ENCODE peak calls at places on chromosomes 3 and 15, in five cellular contexts. One of them, this sample, is unnamed.

GRCh38 chr15:85379403-85380131 is 836 bp upstream of the AKAP13 start:
- DNase-seq in anterior cingulate cortex: no peak
- DNase-seq in GM20000: no peak
- DNase-seq in fibroblast of gingiva: peak; percentile 7
- DNase-seq in psoas muscle: no peak
- DNase-seq in this sample: no peak

GRCh38 chr3:37511357-37511970 is 337.1 kb upstream of the LRRFIP2 start:
- DNase-seq in anterior cingulate cortex: peak; percentile 47
- DNase-seq in GM20000: no peak
- DNase-seq in fibroblast of gingiva: peak; percentile 45
- DNase-seq in psoas muscle: no peak
- DNase-seq in this sample: peak; percentile 29

GRCh38 chr15:31338879-31339557 is 12.4 kb downstream of the KLF13 start:
- DNase-seq in psoas muscle: peak; percentile 72
- DNase-seq in anterior cingulate cortex: peak; percentile 60
- DNase-seq in fibroblast of gingiva: peak; percentile 96
- DNase-seq in GM20000: peak; percentile 66
- DNase-seq in this sample: peak; percentile 80

GRCh38 chr15:80645494-80646065 is 49.5 kb upstream of the ABHD17C start:
- DNase-seq in anterior cingulate cortex: no peak
- DNase-seq in fibroblast of gingiva: no peak
- DNase-seq in GM20000: no peak
- DNase-seq in psoas muscle: no peak
- DNase-seq in this sample: no peak

GRCh38 chr3:25088284-25088683 is 339.8 kb upstream of the RARB start:
- DNase-seq in anterior cingulate cortex: no peak
- DNase-seq in GM20000: no peak
- DNase-seq in psoas muscle: no peak
- DNase-seq in fibroblast of gingiva: no peak
- DNase-seq in this sample: no peak

GRCh38 chr15:38610748-38611147 is 46.1 kb upstream of the RASGRP1 start:
- DNase-seq in fibroblast of gingiva: no peak
- DNase-seq in anterior cingulate cortex: no peak
- DNase-seq in GM20000: no peak
- DNase-seq in psoas muscle: no peak
- DNase-seq in this sample: no peak

GRCh38 chr15:59380902-59381610 is 8.4 kb upstream of the MYO1E start:
- DNase-seq in psoas muscle: no peak
- DNase-seq in anterior cingulate cortex: no peak
- DNase-seq in fibroblast of gingiva: peak; percentile 32
- DNase-seq in GM20000: no peak
- DNase-seq in this sample: no peak

GRCh38 chr15:100198442-100198841 is 143.3 kb downstream of the ADAMTS17 start:
- DNase-seq in anterior cingulate cortex: no peak
- DNase-seq in psoas muscle: peak; percentile 29
- DNase-seq in fibroblast of gingiva: no peak
- DNase-seq in GM20000: no peak
- DNase-seq in this sample: no peak

GRCh38 chr3:127254730-127255129 is 33.1 kb downstream of the PRR20G start:
- DNase-seq in fibroblast of gingiva: no peak
- DNase-seq in anterior cingulate cortex: no peak
- DNase-seq in GM20000: no peak
- DNase-seq in psoas muscle: no peak
- DNase-seq in this sample: no peak

GRCh38 chr3:105513886-105514285 is 147.2 kb downstream of the ALCAM start:
- DNase-seq in psoas muscle: no peak
- DNase-seq in anterior cingulate cortex: no peak
- DNase-seq in fibroblast of gingiva: no peak
- DNase-seq in GM20000: no peak
- DNase-seq in this sample: no peak

GRCh38 chr15:79007066-79007465 is 62.2 kb upstream of the CTSH start:
- DNase-seq in GM20000: peak; percentile 37
- DNase-seq in psoas muscle: peak; percentile 53
- DNase-seq in anterior cingulate cortex: no peak
- DNase-seq in fibroblast of gingiva: peak; percentile 42
- DNase-seq in this sample: peak; percentile 42

GRCh38 chr15:73305331-73306211 is 63.2 kb downstream of the HCN4 start:
- DNase-seq in psoas muscle: no peak
- DNase-seq in anterior cingulate cortex: peak; percentile 10
- DNase-seq in GM20000: peak; percentile 60
- DNase-seq in fibroblast of gingiva: peak; percentile 62
- DNase-seq in this sample: no peak

GRCh38 chr15:70066422-70066821 is 31.3 kb downstream of the TLE3 start:
- DNase-seq in psoas muscle: no peak
- DNase-seq in fibroblast of gingiva: peak; percentile 31
- DNase-seq in GM20000: no peak
- DNase-seq in anterior cingulate cortex: no peak
- DNase-seq in this sample: no peak

GRCh38 chr3:43347774-43348173 is 61.4 kb downstream of the SNRK start:
- DNase-seq in psoas muscle: no peak
- DNase-seq in anterior cingulate cortex: no peak
- DNase-seq in fibroblast of gingiva: no peak
- DNase-seq in GM20000: no peak
- DNase-seq in this sample: no peak

GRCh38 chr15:60541784-60542617 is 63.1 kb upstream of the ICE2 start:
- DNase-seq in GM20000: no peak
- DNase-seq in anterior cingulate cortex: no peak
- DNase-seq in fibroblast of gingiva: peak; percentile 65
- DNase-seq in psoas muscle: no peak
- DNase-seq in this sample: no peak

GRCh38 chr3:101623656-101624055 is 49.7 kb downstream of the PCNP start:
- DNase-seq in GM20000: no peak
- DNase-seq in psoas muscle: no peak
- DNase-seq in anterior cingulate cortex: no peak
- DNase-seq in fibroblast of gingiva: no peak
- DNase-seq in this sample: no peak

GRCh38 chr3:172181936-172182708 is 142.7 kb downstream of the FNDC3B start:
- DNase-seq in fibroblast of gingiva: no peak
- DNase-seq in psoas muscle: no peak
- DNase-seq in anterior cingulate cortex: no peak
- DNase-seq in GM20000: no peak
- DNase-seq in this sample: no peak

This sample was measured in left ventricle myocardium inferior.